ENCODE peak calls at places on chromosomes 13 and 19, in nine cellular contexts. Y is T-helper 2 cell; N is NCI-H1930; H is iPS-NIHi11; K is GF-D8; G is EH; E is activated CD4-positive, CD25-positive, alpha-beta regulatory T cell treated with anti-CD3 and anti-CD28 coated beads, Interleukin-2, amount 50 U/mL, for 72 hours; J is stimulated activated CD8-positive, alpha-beta memory T cell treated with anti-CD3 and anti-CD28 coated beads, Interleukin-12 subunit alpha, Interleukin-12 subunit beta, amount 100 ng/mL, for 1 hour; D is activated CD4-positive, alpha-beta T cell treated with anti-CD3 and anti-CD28 coated beads, Interleukin-2, amount 50 U/mL, for 4 hours. R is an unnamed sample.

GRCh38 chr19:12721656-12722565 is 1.8 kb downstream of the TNPO2 start:
- DNase-seq in K (no peak), N (no peak), J (peak), H (peak), E (peak), G (peak), Y (peak), D (peak), R (no peak)

GRCh38 chr19:16076958-16077611 is 790 bp downstream of the TPM4 start:
- DNase-seq in D (no peak), G (peak), Y (no peak), J (no peak), H (no peak), E (no peak), K (no peak), N (no peak), R (no peak)

GRCh38 chr13:73913043-73913740 is 221.0 kb downstream of the KLF12 start:
- DNase-seq in D (no peak), N (no peak), K (no peak), E (no peak), H (no peak), J (no peak), G (peak), Y (no peak), R (no peak)

GRCh38 chr19:6533746-6534418 is 3.1 kb downstream of the TNFSF9 start:
- DNase-seq in E (no peak), H (peak), G (no peak), N (no peak), D (no peak), K (no peak), Y (no peak), J (no peak), R (no peak)

GRCh38 chr13:29065142-29065541 is 245.0 kb downstream of the MTUS2 start:
- DNase-seq in N (no peak), E (no peak), J (no peak), G (no peak), H (no peak), K (no peak), Y (no peak), D (no peak), R (no peak)

GRCh38 chr19:40322271-40322610 is 26.0 kb downstream of the C19orf47 start:
- DNase-seq in E (no peak), D (no peak), H (no peak), G (peak), Y (no peak), J (no peak), N (no peak), K (no peak), R (no peak)

GRCh38 chr19:17333611-17334413 is 843 bp downstream of the ANO8 start:
- DNase-seq in D (peak), K (peak), G (peak), N (no peak), H (no peak), J (peak), Y (no peak), E (peak), R (peak)

GRCh38 chr19:29088761-29089160 is 124.2 kb downstream of the UQCRFS1 start:
- DNase-seq in E (no peak), G (no peak), N (no peak), J (no peak), D (no peak), Y (no peak), K (no peak), H (no peak), R (no peak)